ENCODE peak calls at places on chromosomes 16 and 17, in eight cellular contexts. L is adrenal gland; J is CD8-positive, alpha-beta T cell; V is ascending aorta; W is A549; R is effector memory CD4-positive, alpha-beta T cell; M is gastrocnemius medialis; E is Panc1. B is an unnamed sample.

GRCh38 chr16:74923766-74924460 is 61.0 kb downstream of the WDR59 start:
- DNase-seq in L (peak; percentile 44), J (no peak), V (no peak), W (no peak), R (no peak), M (no peak), E (no peak), B (no peak)

GRCh38 chr17:44995602-44996001 is 27.5 kb upstream of the C1QL1 start:
- DNase-seq in L (no peak), J (no peak), V (no peak), W (no peak), R (no peak), M (no peak), E (no peak), B (peak; percentile 62)

GRCh38 chr17:9002236-9002609 is 19.1 kb upstream of the NTN1 start:
- DNase-seq in L (no peak), J (no peak), V (no peak), W (no peak), R (no peak), M (no peak), E (no peak), B (no peak)

GRCh38 chr17:7612294-7612640 is 2.4 kb downstream of the FXR2 start:
- DNase-seq in L (no peak), J (no peak), V (no peak), W (no peak), R (no peak), M (no peak), E (no peak), B (no peak)

GRCh38 chr17:608911-609882 is 105.4 kb downstream of the VPS53 start:
- DNase-seq in L (no peak), J (no peak), V (no peak), W (no peak), R (no peak), M (no peak), E (no peak), B (no peak)

GRCh38 chr17:70636517-70637133 is 467.3 kb downstream of the KCNJ2 start:
- DNase-seq in L (peak; percentile 19), J (no peak), V (no peak), W (peak; percentile 52), R (no peak), M (no peak), E (peak; percentile 25), B (no peak)

GRCh38 chr16:27444470-27444869 is 42.5 kb downstream of the IL21R start:
- DNase-seq in L (no peak), J (no peak), V (no peak), W (no peak), R (no peak), M (no peak), E (no peak), B (no peak)

GRCh38 chr17:48593840-48594411 is 347 bp upstream of the HOXB5 start:
- DNase-seq in L (peak; percentile 86), J (peak; percentile 80), V (no peak), W (peak; percentile 81), R (peak; percentile 63), M (peak; percentile 53), E (no peak), B (peak; percentile 84)

GRCh38 chr16:84786605-84787302 is 33.0 kb upstream of the CRISPLD2 start:
- DNase-seq in L (no peak), J (no peak), V (no peak), W (no peak), R (no peak), M (no peak), E (no peak), B (no peak)

GRCh38 chr17:19338031-19338990 is 24.2 kb downstream of the B9D1 start:
- DNase-seq in L (peak; percentile 33), J (peak; percentile 63), V (peak; percentile 7), W (peak; percentile 73), R (peak; percentile 20), M (peak; percentile 72), E (no peak), B (peak; percentile 68)

GRCh38 chr17:81189016-81189415 is 23.0 kb upstream of the AATK start:
- DNase-seq in L (no peak), J (no peak), V (no peak), W (no peak), R (no peak), M (no peak), E (no peak), B (no peak)

GRCh38 chr17:45294506-45294905 is 22.3 kb downstream of the MAP3K14 start:
- DNase-seq in L (peak; percentile 62), J (no peak), V (no peak), W (no peak), R (no peak), M (peak; percentile 79), E (no peak), B (no peak)

GRCh38 chr17:50422738-50423137 is 3.3 kb upstream of the ACSF2 start:
- DNase-seq in L (no peak), J (no peak), V (no peak), W (no peak), R (no peak), M (no peak), E (no peak), B (no peak)

GRCh38 chr17:31492880-31493655 is 101.6 kb downstream of the RAB11FIP4 start:
- DNase-seq in L (no peak), J (peak; percentile 65), V (peak; percentile 30), W (no peak), R (peak; percentile 33), M (no peak), E (no peak), B (no peak)

GRCh38 chr17:47225911-47226688 is 17.0 kb downstream of the MYL4 start:
- DNase-seq in L (no peak), J (no peak), V (no peak), W (no peak), R (no peak), M (no peak), E (no peak), B (no peak)

GRCh38 chr17:20896153-20896649 is 146.6 kb downstream of the USP22 start:
- DNase-seq in L (peak; percentile 23), J (peak; percentile 13), V (no peak), W (peak; percentile 13), R (no peak), M (no peak), E (no peak), B (no peak)

GRCh38 chr17:41332239-41332638 is 16.7 kb upstream of the KRTAP17-1 start:
- DNase-seq in L (no peak), J (no peak), V (no peak), W (no peak), R (no peak), M (no peak), E (no peak), B (no peak)

GRCh38 chr16:10388987-10389386 is 3.1 kb downstream of the ATF7IP2 start:
- DNase-seq in L (no peak), J (no peak), V (no peak), W (no peak), R (no peak), M (no peak), E (no peak), B (no peak)

GRCh38 chr17:40483679-40484078 is 17.7 kb downstream of the TNS4 start:
- DNase-seq in L (no peak), J (no peak), V (no peak), W (no peak), R (no peak), M (no peak), E (no peak), B (no peak)

GRCh38 chr16:71567931-71568330 is 9.0 kb downstream of the TAT start:
- DNase-seq in L (no peak), J (no peak), V (no peak), W (no peak), R (no peak), M (no peak), E (no peak), B (no peak)

GRCh38 chr16:65394306-65394705 is 272.4 kb upstream of the CDH11 start:
- DNase-seq in L (no peak), J (no peak), V (no peak), W (no peak), R (no peak), M (no peak), E (no peak), B (no peak)

GRCh38 chr17:29840884-29841283 is 89.1 kb downstream of the SSH2 start:
- DNase-seq in L (no peak), J (no peak), V (no peak), W (no peak), R (no peak), M (no peak), E (no peak), B (no peak)

GRCh38 chr17:71423871-71424546 is 696.8 kb upstream of the SOX9 start:
- DNase-seq in L (no peak), J (no peak), V (no peak), W (peak; percentile 22), R (no peak), M (no peak), E (peak; percentile 94), B (no peak)

GRCh38 chr17:6040473-6040872 is 29.7 kb upstream of the WSCD1 start:
- DNase-seq in L (no peak), J (no peak), V (no peak), W (no peak), R (no peak), M (no peak), E (no peak), B (no peak)

GRCh38 chr16:53945996-53946395 is 242.0 kb downstream of the FTO start:
- DNase-seq in L (no peak), J (no peak), V (no peak), W (peak; percentile 45), R (no peak), M (no peak), E (peak; percentile 5), B (no peak)

GRCh38 chr16:19328364-19328763 is 42.8 kb downstream of the CLEC19A start:
- DNase-seq in L (no peak), J (no peak), V (no peak), W (no peak), R (no peak), M (no peak), E (no peak), B (no peak)

GRCh38 chr17:77282524-77283515 is 142.1 kb downstream of the SEC14L1 start:
- DNase-seq in L (no peak), J (no peak), V (no peak), W (peak; percentile 72), R (no peak), M (no peak), E (no peak), B (no peak)

GRCh38 chr16:22192261-22193133 is 13.6 kb upstream of the EEF2K start:
- DNase-seq in L (peak; percentile 59), J (peak; percentile 78), V (peak; percentile 75), W (no peak), R (peak; percentile 88), M (peak; percentile 91), E (no peak), B (peak; percentile 25)
- H3K27ac ChIP-seq in L (peak overlapping the region; percentile 95), J (peak overlapping the region; percentile 97), V (peak overlapping the region; percentile 95), W (no peak overlapping the region), R (peak overlapping the region; percentile 99), M (peak overlapping the region; percentile 98), E (peak overlapping the region; percentile 72), B (no peak overlapping the region)

GRCh38 chr17:42537156-42537805 is 1.2 kb downstream of the NAGLU start:
- DNase-seq in L (no peak), J (no peak), V (no peak), W (no peak), R (no peak), M (no peak), E (no peak), B (no peak)
- H3K4me3 ChIP-seq in L (peak overlapping the region; percentile 12), J (peak overlapping the region; percentile 82), V (peak overlapping the region; percentile 79), W (peak overlapping the region; percentile 82), R (peak overlapping the region; percentile 71), M (peak overlapping the region; percentile 77), E (peak overlapping the region; percentile 76), B (peak overlapping the region; percentile 71)

GRCh38 chr17:82944990-82945389 is 105.2 kb upstream of the ZNF750 start:
- DNase-seq in L (no peak), J (no peak), V (no peak), W (no peak), R (no peak), M (no peak), E (no peak), B (no peak)
- H3K9me3 ChIP-seq in L (no peaks in the 10 kb centered on the region), J (peaks cover 13% of the 10 kb centered on the region), V (peaks cover 32% of the 10 kb centered on the region), W (peaks cover 69% of the 10 kb centered on the region), R (peaks cover 13% of the 10 kb centered on the region), M (peaks cover 10% of the 10 kb centered on the region), E (peaks cover 19% of the 10 kb centered on the region), B (peaks cover 72% of the 10 kb centered on the region)

GRCh38 chr16:9322735-9323134 is 231.3 kb downstream of the HAPSTR1 start:
- DNase-seq in L (no peak), J (no peak), V (no peak), W (no peak), R (no peak), M (no peak), E (no peak), B (no peak)
- H3K27ac ChIP-seq in L (no peak overlapping the region), J (no peak overlapping the region), V (no peak overlapping the region), W (no peak overlapping the region), R (no peak overlapping the region), M (no peak overlapping the region), E (no peak overlapping the region), B (no peak overlapping the region)

B was measured in WERI-Rb-1.